ENCODE peak calls at places on chromosome 1, in five cellular contexts. One of them, this sample, is unnamed.

GRCh38 chr1:183945432-183946308 is 91.9 kb downstream of the COLGALT2 start:
- DNase-seq in heart right ventricle: no peak
- DNase-seq in AG04450: no peak
- DNase-seq in IMR-90: no peak
- DNase-seq in bronchial epithelial cell: no peak
- DNase-seq in this sample: no peak

GRCh38 chr1:205376739-205377138 is 20.0 kb upstream of the KLHDC8A start:
- DNase-seq in bronchial epithelial cell: peak
- DNase-seq in AG04450: no peak
- DNase-seq in heart right ventricle: no peak
- DNase-seq in IMR-90: no peak
- DNase-seq in this sample: no peak

GRCh38 chr1:71721532-71721931 is 560.8 kb downstream of the NEGR1 start:
- DNase-seq in heart right ventricle: no peak
- DNase-seq in IMR-90: no peak
- DNase-seq in bronchial epithelial cell: no peak
- DNase-seq in AG04450: no peak
- DNase-seq in this sample: no peak

GRCh38 chr1:1081311-1082238 is 7.5 kb upstream of the RNF223 start:
- DNase-seq in heart right ventricle: no peak
- DNase-seq in AG04450: no peak
- DNase-seq in bronchial epithelial cell: no peak
- DNase-seq in IMR-90: no peak
- DNase-seq in this sample: no peak

GRCh38 chr1:61247051-61247854 is 164.9 kb downstream of the NFIA start:
- DNase-seq in bronchial epithelial cell: no peak
- DNase-seq in heart right ventricle: no peak
- DNase-seq in AG04450: no peak
- DNase-seq in IMR-90: no peak
- DNase-seq in this sample: no peak

GRCh38 chr1:70685300-70686286 is 274.5 kb downstream of the CTH start:
- DNase-seq in heart right ventricle: peak
- DNase-seq in IMR-90: peak
- DNase-seq in AG04450: peak
- DNase-seq in bronchial epithelial cell: peak
- DNase-seq in this sample: peak

GRCh38 chr1:6024376-6024775 is 21.3 kb upstream of the KCNAB2 start:
- DNase-seq in bronchial epithelial cell: no peak
- DNase-seq in IMR-90: no peak
- DNase-seq in heart right ventricle: no peak
- DNase-seq in AG04450: no peak
- DNase-seq in this sample: no peak

GRCh38 chr1:101043776-101044175 is 18.2 kb upstream of the DPH5 start:
- DNase-seq in heart right ventricle: no peak
- DNase-seq in IMR-90: peak
- DNase-seq in AG04450: no peak
- DNase-seq in bronchial epithelial cell: peak
- DNase-seq in this sample: peak

GRCh38 chr1:3577711-3578432 is 33.4 kb downstream of the MEGF6 start:
- DNase-seq in bronchial epithelial cell: no peak
- DNase-seq in AG04450: no peak
- DNase-seq in IMR-90: peak
- DNase-seq in heart right ventricle: no peak
- DNase-seq in this sample: no peak

GRCh38 chr1:92804721-92805169 is 19.8 kb upstream of the EVI5 start:
- DNase-seq in bronchial epithelial cell: peak
- DNase-seq in IMR-90: peak
- DNase-seq in AG04450: peak
- DNase-seq in heart right ventricle: peak
- DNase-seq in this sample: peak

GRCh38 chr1:26285366-26286063 is 5.6 kb downstream of the SH3BGRL3 start:
- DNase-seq in IMR-90: no peak
- DNase-seq in heart right ventricle: no peak
- DNase-seq in bronchial epithelial cell: no peak
- DNase-seq in AG04450: no peak
- DNase-seq in this sample: no peak

GRCh38 chr1:22207605-22208264 is 64.8 kb upstream of the WNT4 start:
- DNase-seq in heart right ventricle: no peak
- DNase-seq in AG04450: no peak
- DNase-seq in IMR-90: no peak
- DNase-seq in bronchial epithelial cell: no peak
- DNase-seq in this sample: no peak

GRCh38 chr1:212368073-212368484 is 46.6 kb downstream of the PACC1 start:
- DNase-seq in bronchial epithelial cell: peak
- DNase-seq in heart right ventricle: peak
- DNase-seq in IMR-90: peak
- DNase-seq in AG04450: peak
- DNase-seq in this sample: peak

GRCh38 chr1:63718464-63719075 is 55.2 kb upstream of the ROR1 start:
- DNase-seq in heart right ventricle: no peak
- DNase-seq in bronchial epithelial cell: no peak
- DNase-seq in AG04450: no peak
- DNase-seq in IMR-90: no peak
- DNase-seq in this sample: no peak

GRCh38 chr1:20729155-20729931 is 3.2 kb downstream of the SH2D5 start:
- DNase-seq in IMR-90: no peak
- DNase-seq in bronchial epithelial cell: no peak
- DNase-seq in AG04450: no peak
- DNase-seq in heart right ventricle: no peak
- DNase-seq in this sample: no peak

DNA sequence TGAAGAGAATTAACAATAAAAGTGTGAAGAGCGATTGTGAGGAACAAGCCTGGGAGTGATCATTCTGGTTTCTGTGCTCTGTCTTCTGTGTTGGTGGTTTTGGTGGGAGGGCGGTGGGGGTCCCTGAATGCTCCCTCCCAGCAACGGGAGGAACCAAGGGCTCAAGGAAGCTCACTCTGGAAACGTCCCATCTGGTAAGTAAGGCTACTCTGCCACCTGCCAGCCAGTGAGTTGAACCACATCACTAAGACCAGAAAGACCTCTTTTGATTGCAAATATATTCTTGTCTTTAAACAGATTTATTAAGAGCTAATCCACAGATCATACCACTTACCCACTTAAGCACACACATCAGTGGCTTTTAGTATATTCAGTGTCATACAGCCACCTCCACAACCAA is 125.0 kb downstream of the PRDM2 start:
- DNase-seq in bronchial epithelial cell: no peak
- DNase-seq in heart right ventricle: no peak
- DNase-seq in AG04450: no peak
- DNase-seq in IMR-90: peak
- DNase-seq in this sample: no peak
- TF ChIP-seq CTCF in bronchial epithelial cell: no peak
- TF ChIP-seq CTCF in heart right ventricle: no peak
- TF ChIP-seq CTCF in AG04450: peak
- TF ChIP-seq CTCF in IMR-90: peak
- TF ChIP-seq CTCF in this sample: peak

GRCh38 chr1:226825746-226826100 is 44.7 kb upstream of the PSEN2 start:
- DNase-seq in IMR-90: no peak
- DNase-seq in AG04450: no peak
- DNase-seq in bronchial epithelial cell: no peak
- DNase-seq in heart right ventricle: no peak
- DNase-seq in this sample: no peak

GRCh38 chr1:226826479-226827245 is 43.8 kb upstream of the PSEN2 start:
- DNase-seq in AG04450: no peak
- DNase-seq in heart right ventricle: no peak
- DNase-seq in bronchial epithelial cell: no peak
- DNase-seq in IMR-90: no peak
- DNase-seq in this sample: no peak

GRCh38 chr1:226829105-226829504 is 41.3 kb upstream of the PSEN2 start:
- DNase-seq in heart right ventricle: no peak
- DNase-seq in bronchial epithelial cell: no peak
- DNase-seq in IMR-90: no peak
- DNase-seq in AG04450: no peak
- DNase-seq in this sample: no peak

GRCh38 chr1:226827968-226828513 is 42.4 kb upstream of the PSEN2 start:
- DNase-seq in IMR-90: peak
- DNase-seq in heart right ventricle: peak
- DNase-seq in AG04450: peak
- DNase-seq in bronchial epithelial cell: peak
- DNase-seq in this sample: peak

GRCh38 chr1:226827458-226827857 is 43.0 kb upstream of the PSEN2 start:
- DNase-seq in bronchial epithelial cell: no peak
- DNase-seq in heart right ventricle: peak
- DNase-seq in AG04450: no peak
- DNase-seq in IMR-90: no peak
- DNase-seq in this sample: no peak
- H3K4me3 ChIP-seq in bronchial epithelial cell: no peak
- H3K4me3 ChIP-seq in heart right ventricle: peak
- H3K4me3 ChIP-seq in AG04450: no peak
- H3K4me3 ChIP-seq in IMR-90: no peak
- H3K4me3 ChIP-seq in this sample: no peak

DNA sequence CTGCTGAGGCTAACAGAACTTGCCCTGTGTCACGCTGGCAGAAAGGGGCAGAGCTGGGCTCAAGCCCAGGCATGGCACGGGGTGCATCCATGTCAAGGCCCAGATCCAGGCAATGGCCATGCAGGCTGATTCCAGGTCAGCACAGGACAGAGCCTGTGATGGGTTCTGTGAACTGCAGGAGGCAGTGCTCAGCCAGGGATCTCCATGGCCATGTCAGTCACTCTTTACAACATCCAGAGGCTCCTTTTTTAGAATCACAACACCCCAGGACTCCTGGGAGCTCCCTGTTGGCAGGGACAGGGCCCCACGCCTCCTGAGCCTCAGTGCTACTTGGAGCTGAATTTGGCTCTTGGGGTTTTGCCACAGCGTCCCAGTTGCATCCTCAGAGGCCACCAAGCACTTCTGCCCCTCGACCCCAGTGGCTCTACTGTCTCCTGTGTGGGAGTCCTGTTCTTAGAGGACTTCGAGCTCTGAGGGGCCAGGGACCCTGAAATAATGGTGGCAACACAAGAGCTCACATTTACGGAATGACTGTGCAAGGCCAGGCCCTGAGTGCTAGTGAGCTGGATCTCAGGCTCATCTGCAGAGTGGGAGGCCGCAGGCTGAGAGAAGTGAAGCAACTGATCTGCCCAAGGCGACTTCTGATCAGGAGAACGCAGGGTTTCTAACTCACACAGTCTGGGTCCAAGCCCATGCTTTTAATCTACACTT is 211.5 kb downstream of the TRABD2B start:
- DNase-seq in IMR-90: no peak
- DNase-seq in heart right ventricle: peak
- DNase-seq in bronchial epithelial cell: no peak
- DNase-seq in AG04450: no peak
- DNase-seq in this sample: no peak
- TF ChIP-seq CTCF in IMR-90: no peak
- TF ChIP-seq CTCF in heart right ventricle: peak
- TF ChIP-seq CTCF in bronchial epithelial cell: peak
- TF ChIP-seq CTCF in AG04450: no peak
- TF ChIP-seq CTCF in this sample: no peak

GRCh38 chr1:51518730-51519047 is 377 bp downstream of the EPS15 start:
- DNase-seq in AG04450: no peak
- DNase-seq in bronchial epithelial cell: peak
- DNase-seq in heart right ventricle: no peak
- DNase-seq in IMR-90: peak
- DNase-seq in this sample: no peak
- H3K4me3 ChIP-seq in AG04450: peak
- H3K4me3 ChIP-seq in bronchial epithelial cell: peak
- H3K4me3 ChIP-seq in heart right ventricle: peak
- H3K4me3 ChIP-seq in IMR-90: peak
- H3K4me3 ChIP-seq in this sample: peak

GRCh38 chr1:77978969-77979838 is at the start of gene FUBP1:
- DNase-seq in heart right ventricle: peak
- DNase-seq in bronchial epithelial cell: peak
- DNase-seq in AG04450: peak
- DNase-seq in IMR-90: peak
- DNase-seq in this sample: peak
- TF ChIP-seq CTCF in heart right ventricle: peak
- TF ChIP-seq CTCF in bronchial epithelial cell: peak
- TF ChIP-seq CTCF in AG04450: peak
- TF ChIP-seq CTCF in IMR-90: peak
- TF ChIP-seq CTCF in this sample: peak

GRCh38 chr1:41639332-41639936 is 155.0 kb upstream of the EDN2 start:
- DNase-seq in AG04450: no peak
- DNase-seq in IMR-90: peak
- DNase-seq in heart right ventricle: no peak
- DNase-seq in bronchial epithelial cell: peak
- DNase-seq in this sample: no peak
- H3K4me3 ChIP-seq in AG04450: no peak
- H3K4me3 ChIP-seq in IMR-90: no peak
- H3K4me3 ChIP-seq in heart right ventricle: no peak
- H3K4me3 ChIP-seq in bronchial epithelial cell: no peak
- H3K4me3 ChIP-seq in this sample: no peak

DNA sequence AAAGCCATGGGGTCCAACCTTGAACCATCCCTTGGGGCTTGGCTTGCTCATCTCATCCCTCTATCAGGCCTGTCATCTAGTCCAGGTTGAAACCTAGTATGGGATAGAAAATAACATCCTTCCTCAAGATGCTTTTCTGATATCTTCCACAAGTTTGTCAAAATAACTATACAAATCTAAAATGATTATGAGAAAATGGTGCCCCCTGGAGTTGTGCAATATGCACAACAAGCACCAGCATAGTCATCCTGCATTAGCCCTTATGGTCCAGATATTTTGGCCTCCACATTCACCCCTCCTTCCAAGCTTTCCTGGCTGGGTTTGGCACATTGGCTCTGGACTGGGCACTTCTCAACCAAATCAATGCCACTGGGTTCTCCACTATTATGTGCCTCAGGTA is 101.2 kb downstream of the TBX19 start:
- DNase-seq in IMR-90: no peak
- DNase-seq in heart right ventricle: no peak
- DNase-seq in bronchial epithelial cell: no peak
- DNase-seq in AG04450: no peak
- DNase-seq in this sample: no peak
- TF ChIP-seq CTCF in IMR-90: no peak
- TF ChIP-seq CTCF in heart right ventricle: no peak
- TF ChIP-seq CTCF in bronchial epithelial cell: no peak
- TF ChIP-seq CTCF in AG04450: no peak
- TF ChIP-seq CTCF in this sample: no peak